ENCODE peak calls at places on chromosomes 12 and 14, in six cellular contexts. I is T-helper 1 cell; H is T-helper 9 cell; Y is smooth muscle cell of the brain vasculature; O is activated T-helper 1 cell treated with anti-CD3 and anti-CD28 coated beads, Interleukin-12 subunit alpha, Interleukin-12 subunit beta, Interleukin-2, Interleukin-4 antibody, amounts not matched to agents 30 ng/mL and 10 ng/mL and 1 ng/mL, durations not matched to agents 14 hours and 24 hours and 36 hours; J is GM12892. C is an unnamed sample.

GRCh38 chr14:26765768-26766550 is 168.1 kb upstream of the NOVA1 start:
- DNase-seq in I (no peak), H (no peak), Y (peak), O (no peak), J (no peak), C (no peak)

GRCh38 chr12:116950628-116951325 is 40.0 kb downstream of the FBXW8 start:
- DNase-seq in I (no peak), H (no peak), Y (no peak), O (no peak), J (no peak), C (no peak)

GRCh38 chr14:38851109-38851508 is 251.9 kb downstream of the SEC23A start:
- DNase-seq in I (no peak), H (no peak), Y (no peak), O (no peak), J (no peak), C (no peak)

GRCh38 chr14:35940291-35940690 is 114.2 kb downstream of the BRMS1L start:
- DNase-seq in I (peak), H (no peak), Y (no peak), O (no peak), J (no peak), C (no peak)

GRCh38 chr12:52074656-52075408 is 4.7 kb upstream of the SMIM41 start:
- DNase-seq in I (no peak), H (no peak), Y (no peak), O (no peak), J (no peak), C (no peak)

GRCh38 chr14:73007835-73008234 is 19.1 kb downstream of the ZFYVE1 start:
- DNase-seq in I (no peak), H (no peak), Y (no peak), O (no peak), J (no peak), C (no peak)

GRCh38 chr12:132471011-132471857 is 18.7 kb upstream of the FBRSL1 start:
- DNase-seq in I (no peak), H (no peak), Y (no peak), O (no peak), J (no peak), C (no peak)

GRCh38 chr12:51197736-51198567 is 19.9 kb downstream of the POU6F1 start:
- DNase-seq in I (no peak), H (no peak), Y (no peak), O (no peak), J (no peak), C (no peak)

GRCh38 chr12:108825205-108825950 is 32.0 kb downstream of the SSH1 start:
- DNase-seq in I (peak), H (no peak), Y (no peak), O (no peak), J (no peak), C (no peak)

GRCh38 chr14:101481557-101481956 is 79.7 kb upstream of the DIO3 start:
- DNase-seq in I (no peak), H (no peak), Y (no peak), O (no peak), J (no peak), C (no peak)

GRCh38 chr14:51401272-51401671 is 161.2 kb downstream of the TMX1 start:
- DNase-seq in I (no peak), H (no peak), Y (no peak), O (no peak), J (no peak), C (no peak)

GRCh38 chr12:105092336-105092735 is 8.1 kb upstream of the ALDH1L2 start:
- DNase-seq in I (no peak), H (no peak), Y (no peak), O (no peak), J (no peak), C (no peak)

GRCh38 chr12:129185855-129186254 is 332.6 kb downstream of the GLT1D1 start:
- DNase-seq in I (no peak), H (no peak), Y (peak), O (no peak), J (no peak), C (no peak)

GRCh38 chr14:101859538-101859902 is 98.0 kb downstream of the PPP2R5C start:
- DNase-seq in I (no peak), H (no peak), Y (no peak), O (no peak), J (no peak), C (no peak)

GRCh38 chr14:100104523-100105300 is 39.5 kb downstream of the EVL start:
- DNase-seq in I (peak), H (no peak), Y (peak), O (no peak), J (no peak), C (peak)

GRCh38 chr12:21710944-21711343 is 53.3 kb upstream of the LDHB start:
- DNase-seq in I (no peak), H (no peak), Y (no peak), O (no peak), J (no peak), C (no peak)